ENCODE peak calls at places on chromosomes 12 and 14, in nine cellular contexts. C is tibial artery; S is smooth muscle cell of the brain vasculature; T is fibroblast of the aortic adventitia; N is stimulated activated CD4-positive, alpha-beta T cell treated with anti-CD3 and anti-CD28 coated beads, Interleukin-2, amount 100 ng/mL, for 24 hours; V is activated B cell treated with CpG ODN at 0.5 μM for 24 hours; P is activated CD4-positive, alpha-beta T cell treated with anti-CD3 and anti-CD28 coated beads, Interleukin-2, amount 10 ng/mL, durations not matched to agents 7 days and 5 days; B is glutamatergic neuron; I is fibroblast of pulmonary artery. H is an unnamed sample.

GRCh38 chr12:61188801-61189595 is 1071.2 kb upstream of the USP15 start:
- DNase-seq in C (no peak), S (no peak), T (no peak), N (no peak), V (no peak), P (no peak), B (no peak), I (no peak), H (no peak)

GRCh38 chr12:120971299-120972180 is 6.8 kb upstream of the HNF1A start:
- DNase-seq in C (no peak), S (peak), T (peak), N (no peak), V (no peak), P (peak), B (no peak), I (peak), H (peak)

GRCh38 chr14:61977217-61977616 is 215.0 kb downstream of the SNAPC1 start:
- DNase-seq in C (no peak), S (no peak), T (no peak), N (no peak), V (no peak), P (no peak), B (no peak), I (no peak), H (peak)

GRCh38 chr12:108567388-108567787 is 5.0 kb downstream of the ISCU start:
- DNase-seq in C (peak), S (no peak), T (no peak), N (no peak), V (no peak), P (no peak), B (no peak), I (peak), H (peak)

GRCh38 chr12:11724888-11725310 is 75.4 kb downstream of the ETV6 start:
- DNase-seq in C (no peak), S (no peak), T (peak), N (no peak), V (no peak), P (no peak), B (no peak), I (peak), H (peak)

GRCh38 chr12:101992091-101992490 is 69.7 kb downstream of the WASHC3 start:
- DNase-seq in C (no peak), S (no peak), T (peak), N (no peak), V (no peak), P (no peak), B (no peak), I (peak), H (peak)

GRCh38 chr14:74979442-74980397 is 23.0 kb upstream of the EIF2B2 start:
- DNase-seq in C (peak), S (no peak), T (peak), N (no peak), V (no peak), P (no peak), B (peak), I (peak), H (peak)

GRCh38 chr12:93841671-93842070 is 164.5 kb downstream of the CRADD start:
- DNase-seq in C (no peak), S (no peak), T (no peak), N (no peak), V (no peak), P (no peak), B (no peak), I (no peak), H (no peak)

GRCh38 chr12:61554268-61555008 is 705.8 kb upstream of the USP15 start:
- DNase-seq in C (no peak), S (no peak), T (no peak), N (no peak), V (no peak), P (no peak), B (no peak), I (no peak), H (no peak)

H was measured in cardiac fibroblast.